ENCODE peak calls at places on chromosomes 12 and 14, in five cellular contexts. Q, J, P, B and D are unnamed samples.

GRCh38 chr12:11885261-11886038 is 185.3 kb upstream of the BCL2L14 start:
- DNase-seq in Q (peak), J (no peak), P (no peak), B (peak), D (peak)

GRCh38 chr12:116426391-116427136 is 132.6 kb upstream of the MAP1LC3B2 start:
- DNase-seq in Q (peak), J (peak), P (no peak), B (peak), D (peak)

GRCh38 chr12:13537623-13538022 is 341.1 kb downstream of the EMP1 start:
- DNase-seq in Q (no peak), J (no peak), P (no peak), B (no peak), D (no peak)

GRCh38 chr12:16300706-16301105 is 23.2 kb upstream of the SLC15A5 start:
- DNase-seq in Q (no peak), J (no peak), P (no peak), B (no peak), D (no peak)

GRCh38 chr14:106268013-106268727 is 741.8 kb downstream of the TMEM121 start:
- DNase-seq in Q (no peak), J (no peak), P (no peak), B (peak), D (no peak)

GRCh38 chr12:53569174-53569557 is 57.0 kb downstream of the ATF7 start:
- DNase-seq in Q (peak), J (no peak), P (no peak), B (no peak), D (no peak)

GRCh38 chr14:102799684-102800562 is 22.7 kb downstream of the TRAF3 start:
- DNase-seq in Q (peak), J (peak), P (no peak), B (no peak), D (no peak)

GRCh38 chr14:68610251-68610793 is 182.5 kb downstream of the ZFP36L1 start:
- DNase-seq in Q (no peak), J (no peak), P (no peak), B (no peak), D (no peak)

GRCh38 chr14:105445290-105445689 is 25.7 kb downstream of the MTA1 start:
- DNase-seq in Q (no peak), J (no peak), P (peak), B (no peak), D (no peak)

GRCh38 chr12:28171356-28172060 is 18.7 kb upstream of the CCDC91 start:
- DNase-seq in Q (no peak), J (no peak), P (no peak), B (no peak), D (no peak)

GRCh38 chr14:102272392-102272791 is 32.6 kb downstream of the MOK start:
- DNase-seq in Q (peak), J (no peak), P (no peak), B (no peak), D (no peak)

GRCh38 chr12:66708704-66709443 is 30.0 kb upstream of the GRIP1 start:
- DNase-seq in Q (no peak), J (no peak), P (no peak), B (no peak), D (no peak)

GRCh38 chr14:73418227-73418626 is 40.1 kb downstream of the NUMB start:
- DNase-seq in Q (no peak), J (no peak), P (no peak), B (no peak), D (no peak)

GRCh38 chr14:73424453-73424852 is 33.9 kb downstream of the NUMB start:
- DNase-seq in Q (no peak), J (no peak), P (no peak), B (peak), D (no peak)

GRCh38 chr14:73426877-73427276 is 31.5 kb downstream of the NUMB start:
- DNase-seq in Q (peak), J (no peak), P (no peak), B (no peak), D (no peak)

GRCh38 chr14:73427516-73428264 is 30.7 kb downstream of the NUMB start:
- DNase-seq in Q (no peak), J (no peak), P (no peak), B (no peak), D (no peak)

GRCh38 chr14:73422515-73422914 is 35.8 kb downstream of the NUMB start:
- DNase-seq in Q (no peak), J (no peak), P (no peak), B (peak), D (no peak)
- TF ChIP-seq CTCF in Q (no peak), J (no peak), P (no peak), B (no peak), D (no peak)

DNA sequence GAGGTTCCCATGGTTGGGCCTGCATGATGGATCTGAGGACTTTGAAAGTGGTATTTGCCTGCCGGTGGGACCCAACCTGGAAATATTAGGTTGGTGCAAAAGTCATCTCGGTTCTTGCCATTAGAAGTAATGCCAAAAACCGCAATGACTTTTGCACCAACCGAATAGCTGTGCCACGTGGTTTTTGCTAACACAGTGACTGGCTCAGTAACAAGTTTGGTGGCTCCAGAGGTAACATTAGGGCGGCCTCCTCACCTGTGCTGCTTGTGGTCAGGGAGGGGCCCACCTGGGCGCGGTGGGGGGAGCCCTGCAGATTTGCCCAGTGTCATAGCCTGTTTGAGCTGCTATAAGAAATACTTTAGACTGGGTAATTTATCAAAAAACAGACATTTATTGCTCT is 1.8 kb downstream of the BDKRB2 start:
- DNase-seq in Q (no peak), J (no peak), P (no peak), B (no peak), D (no peak)
- H3K4me3 ChIP-seq in Q (no peak), J (peak), P (no peak), B (peak), D (no peak)

GRCh38 chr14:104370256-104370870 is 209.2 kb upstream of the C14orf180 start:
- DNase-seq in Q (no peak), J (no peak), P (peak), B (peak), D (no peak)
- TF ChIP-seq CTCF in Q (no peak), J (no peak), P (no peak), B (peak), D (peak)

DNA sequence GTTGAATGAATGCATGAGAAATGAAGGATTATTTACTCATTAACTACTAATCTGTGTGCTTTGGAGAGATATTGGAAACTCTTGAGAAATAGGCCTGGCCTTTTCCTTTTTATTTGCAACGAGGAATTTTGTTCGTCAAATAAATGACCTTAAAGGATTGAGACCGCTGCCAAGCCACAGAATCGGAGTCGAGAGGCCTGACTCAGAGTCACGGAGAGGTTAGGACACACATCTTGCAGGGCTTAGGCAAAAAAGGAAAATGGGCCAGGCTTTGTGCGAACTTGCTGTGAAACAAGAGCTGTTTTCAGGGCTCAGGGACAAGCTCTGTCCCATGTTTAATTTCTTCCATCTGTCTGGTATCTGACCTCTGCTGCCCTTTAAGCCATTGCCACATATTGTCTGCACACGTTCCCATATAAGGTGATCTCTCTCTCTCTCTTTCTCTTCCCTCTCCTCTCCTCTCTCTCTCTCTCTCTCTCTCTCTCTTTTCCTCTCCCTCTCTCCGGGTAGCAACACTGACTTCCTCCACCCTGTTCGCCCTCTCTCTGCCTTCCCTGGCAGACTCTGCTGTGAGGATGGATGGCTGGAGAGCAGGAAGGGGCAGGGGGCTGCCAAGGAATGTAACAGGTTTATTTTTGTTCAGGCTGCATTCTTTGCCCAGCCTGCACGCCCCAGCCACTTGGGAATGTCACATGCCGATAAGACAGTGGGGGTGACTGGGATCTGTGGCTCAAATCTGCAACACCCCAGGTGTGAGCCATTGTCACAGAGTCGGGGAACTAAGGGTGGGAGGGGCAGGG is 14.9 kb upstream of the IFT81 start:
- DNase-seq in Q (peak), J (peak), P (no peak), B (peak), D (peak)
- H3K4me3 ChIP-seq in Q (peak), J (no peak), P (no peak), B (peak), D (no peak)

DNA sequence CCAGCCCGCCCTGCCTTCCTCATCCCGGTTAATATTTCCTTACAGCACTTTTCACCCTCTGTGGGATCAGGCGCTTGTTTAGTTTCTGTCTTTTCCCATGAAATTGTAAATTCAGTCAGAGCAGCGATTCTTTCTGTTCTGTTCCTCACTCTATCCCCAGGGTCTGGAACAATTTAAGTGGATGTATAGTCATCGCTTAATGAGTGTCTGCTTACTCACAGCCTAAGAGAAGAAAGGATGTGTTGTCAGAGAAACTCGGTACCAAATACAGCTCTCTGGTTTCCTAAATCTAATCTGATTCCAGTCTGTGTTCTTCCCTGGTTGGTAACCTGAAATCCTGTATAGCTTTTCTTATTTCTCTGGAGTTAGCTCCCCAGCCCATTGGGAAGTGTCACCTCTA is 44.9 kb downstream of the FOS start:
- DNase-seq in Q (no peak), J (no peak), P (no peak), B (no peak), D (no peak)
- TF ChIP-seq CTCF in Q (no peak), J (no peak), P (no peak), B (no peak), D (no peak)

GRCh38 chr12:131134523-131135310 is 181.0 kb downstream of the ADGRD1 start:
- DNase-seq in Q (no peak), J (no peak), P (no peak), B (no peak), D (no peak)
- H3K4me3 ChIP-seq in Q (no peak), J (no peak), P (no peak), B (no peak), D (no peak)